ENCODE peak calls at places on chromosomes 6 and 20, in eight cellular contexts. B is NCI-H1436 treated with DMSO at 0.1 percent for 48 hours; X is cardiac muscle cell; Z is stimulated activated effector memory CD8-positive, alpha-beta T cell treated with anti-CD3 and anti-CD28 coated beads, Interleukin-12 subunit alpha, Interleukin-12 subunit beta, amount 100 ng/mL, for 72 hours; S is EH; Q is RPMI7951; V is GM04504; G is NCI-H1694 treated with DMSO at 0.1 percent for 48 hours. H is an unnamed sample.

GRCh38 chr6:107714104-107714503 is 110.0 kb downstream of the SCML4 start:
- DNase-seq in B (no peak), X (no peak), Z (no peak), S (no peak), Q (no peak), V (no peak), G (no peak), H (no peak)

GRCh38 chr6:33279971-33280511 is 3.1 kb downstream of the B3GALT4 start:
- DNase-seq in B (no peak), X (peak), Z (no peak), S (peak), Q (peak), V (no peak), G (peak), H (no peak)

GRCh38 chr6:10322991-10323390 is 91.9 kb downstream of the TFAP2A start:
- DNase-seq in B (no peak), X (no peak), Z (no peak), S (peak), Q (peak), V (no peak), G (no peak), H (no peak)

GRCh38 chr6:7164536-7165001 is 56.8 kb downstream of the RREB1 start:
- DNase-seq in B (no peak), X (no peak), Z (no peak), S (no peak), Q (no peak), V (no peak), G (no peak), H (no peak)

GRCh38 chr6:25862199-25862598 is 11.8 kb downstream of the SLC17A3 start:
- DNase-seq in B (no peak), X (no peak), Z (no peak), S (no peak), Q (no peak), V (no peak), G (no peak), H (no peak)

GRCh38 chr6:134065706-134066105 is 13.3 kb upstream of the SLC2A12 start:
- DNase-seq in B (no peak), X (peak), Z (no peak), S (peak), Q (peak), V (no peak), G (peak), H (no peak)

GRCh38 chr20:18090044-18090443 is 32.3 kb upstream of the OVOL2 start:
- DNase-seq in B (no peak), X (no peak), Z (no peak), S (peak), Q (peak), V (no peak), G (no peak), H (no peak)

GRCh38 chr6:121932071-121933009 is 467.1 kb upstream of the HSF2 start:
- DNase-seq in B (no peak), X (peak), Z (no peak), S (peak), Q (peak), V (peak), G (no peak), H (no peak)

GRCh38 chr6:108441141-108441540 is 119.6 kb upstream of the FOXO3 start:
- DNase-seq in B (no peak), X (no peak), Z (no peak), S (peak), Q (no peak), V (no peak), G (no peak), H (no peak)